ENCODE peak calls at places on chromosomes 5 and 9, in seven cellular contexts. One of them, this sample, is unnamed.

GRCh38 chr5:107271682-107272350 is 398.9 kb downstream of the EFNA5 start:
- DNase-seq in transverse colon: no peak
- DNase-seq in heart left ventricle: no peak
- DNase-seq in A673: no peak
- DNase-seq in body of pancreas: no peak
- DNase-seq in A549: no peak
- DNase-seq in lower leg skin: no peak
- DNase-seq in this sample: peak; percentile 62

GRCh38 chr5:1948663-1949191 is 66.0 kb upstream of the IRX4 start:
- DNase-seq in transverse colon: no peak
- DNase-seq in heart left ventricle: peak; percentile 78
- DNase-seq in A673: no peak
- DNase-seq in body of pancreas: no peak
- DNase-seq in A549: no peak
- DNase-seq in lower leg skin: peak; percentile 87
- DNase-seq in this sample: peak; percentile 27

GRCh38 chr5:55187370-55187769 is 14.4 kb upstream of the CDC20B start:
- DNase-seq in transverse colon: no peak
- DNase-seq in heart left ventricle: no peak
- DNase-seq in A673: peak; percentile 44
- DNase-seq in body of pancreas: peak; percentile 16
- DNase-seq in A549: peak; percentile 36
- DNase-seq in lower leg skin: no peak
- DNase-seq in this sample: peak; percentile 72

GRCh38 chr9:98334796-98335195 is 79.3 kb upstream of the TBC1D2 start:
- DNase-seq in transverse colon: no peak
- DNase-seq in heart left ventricle: no peak
- DNase-seq in A673: no peak
- DNase-seq in body of pancreas: no peak
- DNase-seq in A549: no peak
- DNase-seq in lower leg skin: peak; percentile 20
- DNase-seq in this sample: no peak

GRCh38 chr9:122334916-122335315 is 35.9 kb upstream of the PTGS1 start:
- DNase-seq in transverse colon: no peak
- DNase-seq in heart left ventricle: no peak
- DNase-seq in A673: no peak
- DNase-seq in body of pancreas: no peak
- DNase-seq in A549: no peak
- DNase-seq in lower leg skin: no peak
- DNase-seq in this sample: no peak

GRCh38 chr5:42919600-42919999 is 107.9 kb upstream of the SELENOP start:
- DNase-seq in transverse colon: no peak
- DNase-seq in heart left ventricle: no peak
- DNase-seq in A673: no peak
- DNase-seq in body of pancreas: no peak
- DNase-seq in A549: no peak
- DNase-seq in lower leg skin: no peak
- DNase-seq in this sample: no peak

GRCh38 chr9:133869674-133870419 is 122.3 kb downstream of the VAV2 start:
- DNase-seq in transverse colon: no peak
- DNase-seq in heart left ventricle: no peak
- DNase-seq in A673: no peak
- DNase-seq in body of pancreas: no peak
- DNase-seq in A549: no peak
- DNase-seq in lower leg skin: no peak
- DNase-seq in this sample: no peak

GRCh38 chr9:89608646-89609335 is 4.0 kb downstream of the GADD45G start:
- DNase-seq in transverse colon: no peak
- DNase-seq in heart left ventricle: no peak
- DNase-seq in A673: no peak
- DNase-seq in body of pancreas: no peak
- DNase-seq in A549: no peak
- DNase-seq in lower leg skin: no peak
- DNase-seq in this sample: no peak

GRCh38 chr9:100087218-100087617 is 11.6 kb downstream of the ERP44 start:
- DNase-seq in transverse colon: no peak
- DNase-seq in heart left ventricle: no peak
- DNase-seq in A673: no peak
- DNase-seq in body of pancreas: no peak
- DNase-seq in A549: no peak
- DNase-seq in lower leg skin: no peak
- DNase-seq in this sample: no peak

GRCh38 chr5:74336286-74336685 is 304.2 kb downstream of the ENC1 start:
- DNase-seq in transverse colon: no peak
- DNase-seq in heart left ventricle: no peak
- DNase-seq in A673: peak; percentile 15
- DNase-seq in body of pancreas: no peak
- DNase-seq in A549: no peak
- DNase-seq in lower leg skin: no peak
- DNase-seq in this sample: no peak

GRCh38 chr5:43428034-43428712 is 16.0 kb upstream of the CCL28 start:
- DNase-seq in transverse colon: no peak
- DNase-seq in heart left ventricle: no peak
- DNase-seq in A673: no peak
- DNase-seq in body of pancreas: peak; percentile 18
- DNase-seq in A549: peak; percentile 72
- DNase-seq in lower leg skin: no peak
- DNase-seq in this sample: no peak

GRCh38 chr5:115511632-115512031 is 32.9 kb downstream of the FEM1C start:
- DNase-seq in transverse colon: no peak
- DNase-seq in heart left ventricle: no peak
- DNase-seq in A673: no peak
- DNase-seq in body of pancreas: no peak
- DNase-seq in A549: no peak
- DNase-seq in lower leg skin: no peak
- DNase-seq in this sample: no peak

GRCh38 chr5:10723519-10723918 is 37.5 kb downstream of the DAP start:
- DNase-seq in transverse colon: no peak
- DNase-seq in heart left ventricle: no peak
- DNase-seq in A673: no peak
- DNase-seq in body of pancreas: no peak
- DNase-seq in A549: no peak
- DNase-seq in lower leg skin: no peak
- DNase-seq in this sample: no peak

GRCh38 chr5:59496524-59497134 is 396.9 kb downstream of the PDE4D start:
- DNase-seq in transverse colon: no peak
- DNase-seq in heart left ventricle: no peak
- DNase-seq in A673: peak; percentile 60
- DNase-seq in body of pancreas: no peak
- DNase-seq in A549: peak; percentile 60
- DNase-seq in lower leg skin: no peak
- DNase-seq in this sample: no peak

GRCh38 chr9:124452841-124453585 is 2.8 kb downstream of the ADGRD2 start:
- DNase-seq in transverse colon: no peak
- DNase-seq in heart left ventricle: no peak
- DNase-seq in A673: no peak
- DNase-seq in body of pancreas: no peak
- DNase-seq in A549: no peak
- DNase-seq in lower leg skin: no peak
- DNase-seq in this sample: no peak
- H3K4me3 ChIP-seq in transverse colon: no peak overlapping the region
- H3K4me3 ChIP-seq in heart left ventricle: no peak overlapping the region
- H3K4me3 ChIP-seq in A673: no peak overlapping the region
- H3K4me3 ChIP-seq in body of pancreas: no peak overlapping the region
- H3K4me3 ChIP-seq in A549: peak overlapping the region; percentile 61
- H3K4me3 ChIP-seq in lower leg skin: no peak overlapping the region
- H3K4me3 ChIP-seq in this sample: no peak overlapping the region

DNA sequence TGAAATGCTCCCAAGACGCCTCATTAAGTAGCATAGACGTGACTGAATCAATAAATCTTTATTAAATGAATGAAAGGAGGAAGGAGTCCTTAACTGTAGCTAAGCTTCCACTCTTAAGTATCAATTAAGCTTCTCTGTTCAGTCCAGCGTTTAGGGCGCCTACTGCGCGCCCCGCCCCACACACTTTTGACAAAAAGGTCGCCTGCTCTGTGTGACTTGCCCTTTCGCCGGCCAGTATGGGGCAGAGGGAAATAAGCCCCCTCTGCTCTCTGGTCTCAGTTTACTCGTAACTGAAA is 651 bp upstream of the DOLPP1 start:
- DNase-seq in transverse colon: no peak
- DNase-seq in heart left ventricle: no peak
- DNase-seq in A673: no peak
- DNase-seq in body of pancreas: no peak
- DNase-seq in A549: no peak
- DNase-seq in lower leg skin: no peak
- DNase-seq in this sample: no peak
- TF ChIP-seq CTCF in transverse colon: no peak
- TF ChIP-seq CTCF in heart left ventricle: no peak
- TF ChIP-seq CTCF in A673: no peak
- TF ChIP-seq CTCF in body of pancreas: no peak
- TF ChIP-seq CTCF in A549: no peak
- TF ChIP-seq CTCF in lower leg skin: no peak
- TF ChIP-seq CTCF in this sample: no peak

GRCh38 chr9:127777368-127777960 is 1.0 kb downstream of the SH2D3C start:
- DNase-seq in transverse colon: no peak
- DNase-seq in heart left ventricle: no peak
- DNase-seq in A673: no peak
- DNase-seq in body of pancreas: no peak
- DNase-seq in A549: no peak
- DNase-seq in lower leg skin: no peak
- DNase-seq in this sample: no peak

GRCh38 chr9:127780126-127780885 is 1.8 kb upstream of the SH2D3C start:
- DNase-seq in transverse colon: no peak
- DNase-seq in heart left ventricle: no peak
- DNase-seq in A673: no peak
- DNase-seq in body of pancreas: no peak
- DNase-seq in A549: no peak
- DNase-seq in lower leg skin: no peak
- DNase-seq in this sample: no peak

GRCh38 chr9:127779136-127779981 is 893 bp upstream of the SH2D3C start:
- DNase-seq in transverse colon: peak; percentile 70
- DNase-seq in heart left ventricle: no peak
- DNase-seq in A673: no peak
- DNase-seq in body of pancreas: no peak
- DNase-seq in A549: no peak
- DNase-seq in lower leg skin: no peak
- DNase-seq in this sample: no peak

GRCh38 chr9:127776919-127777280 is 1.6 kb downstream of the SH2D3C start:
- DNase-seq in transverse colon: no peak
- DNase-seq in heart left ventricle: no peak
- DNase-seq in A673: no peak
- DNase-seq in body of pancreas: no peak
- DNase-seq in A549: no peak
- DNase-seq in lower leg skin: no peak
- DNase-seq in this sample: no peak

GRCh38 chr9:127778280-127779135 is at the start of gene SH2D3C:
- DNase-seq in transverse colon: peak; percentile 66
- DNase-seq in heart left ventricle: peak; percentile 89
- DNase-seq in A673: no peak
- DNase-seq in body of pancreas: peak; percentile 33
- DNase-seq in A549: no peak
- DNase-seq in lower leg skin: no peak
- DNase-seq in this sample: no peak
- H3K4me3 ChIP-seq in transverse colon: no peak within 1 kb of the TSS
- H3K4me3 ChIP-seq in heart left ventricle: peak within 1 kb of the TSS; percentile 49
- H3K4me3 ChIP-seq in A673: no peak within 1 kb of the TSS
- H3K4me3 ChIP-seq in body of pancreas: no peak within 1 kb of the TSS
- H3K4me3 ChIP-seq in A549: no peak within 1 kb of the TSS
- H3K4me3 ChIP-seq in lower leg skin: no peak within 1 kb of the TSS
- H3K4me3 ChIP-seq in this sample: no peak within 1 kb of the TSS

DNA sequence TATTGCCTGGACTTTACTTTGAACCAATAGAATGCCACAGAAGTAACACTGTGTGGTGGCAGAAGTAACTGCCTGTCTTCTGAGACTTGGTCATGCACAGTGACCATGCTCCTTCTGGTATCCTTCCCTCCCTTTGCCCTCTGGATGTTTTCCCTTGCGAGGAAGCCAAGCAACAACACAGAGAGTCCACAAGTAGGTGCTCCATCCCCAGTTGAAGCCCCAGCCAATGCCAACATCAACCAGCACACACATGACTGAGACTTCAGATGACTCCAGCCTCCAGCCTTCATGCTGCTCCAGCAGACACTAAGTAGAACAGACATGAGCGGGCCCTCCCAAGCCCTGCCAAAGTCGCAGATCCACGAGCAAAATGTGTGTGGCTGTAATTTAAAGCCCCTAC is 129.6 kb downstream of the EPB41L4A start:
- DNase-seq in transverse colon: no peak
- DNase-seq in heart left ventricle: no peak
- DNase-seq in A673: no peak
- DNase-seq in body of pancreas: no peak
- DNase-seq in A549: peak; percentile 17
- DNase-seq in lower leg skin: no peak
- DNase-seq in this sample: no peak
- TF ChIP-seq CTCF in transverse colon: no peak
- TF ChIP-seq CTCF in heart left ventricle: no peak
- TF ChIP-seq CTCF in A673: no peak
- TF ChIP-seq CTCF in body of pancreas: no peak
- TF ChIP-seq CTCF in A549: no peak
- TF ChIP-seq CTCF in lower leg skin: no peak
- TF ChIP-seq CTCF in this sample: no peak

GRCh38 chr5:141319202-141319601 is 1.4 kb downstream of the TAF7 start:
- DNase-seq in transverse colon: no peak
- DNase-seq in heart left ventricle: no peak
- DNase-seq in A673: no peak
- DNase-seq in body of pancreas: no peak
- DNase-seq in A549: no peak
- DNase-seq in lower leg skin: no peak
- DNase-seq in this sample: no peak
- H3K4me3 ChIP-seq in transverse colon: no peak overlapping the region
- H3K4me3 ChIP-seq in heart left ventricle: peak overlapping the region; percentile 69
- H3K4me3 ChIP-seq in A673: peak overlapping the region; percentile 78
- H3K4me3 ChIP-seq in body of pancreas: no peak overlapping the region
- H3K4me3 ChIP-seq in A549: peak overlapping the region; percentile 68
- H3K4me3 ChIP-seq in lower leg skin: no peak overlapping the region
- H3K4me3 ChIP-seq in this sample: peak overlapping the region; percentile 95

GRCh38 chr9:37407468-37407867 is 15.0 kb upstream of the GRHPR start:
- DNase-seq in transverse colon: no peak
- DNase-seq in heart left ventricle: no peak
- DNase-seq in A673: no peak
- DNase-seq in body of pancreas: no peak
- DNase-seq in A549: peak; percentile 42
- DNase-seq in lower leg skin: no peak
- DNase-seq in this sample: no peak
- TF ChIP-seq CTCF in transverse colon: no peak
- TF ChIP-seq CTCF in heart left ventricle: no peak
- TF ChIP-seq CTCF in A673: peak; percentile 43
- TF ChIP-seq CTCF in body of pancreas: no peak
- TF ChIP-seq CTCF in A549: peak; percentile 29
- TF ChIP-seq CTCF in lower leg skin: no peak
- TF ChIP-seq CTCF in this sample: peak; percentile 33

GRCh38 chr9:16058131-16058549 is 505.3 kb downstream of the CCDC171 start:
- DNase-seq in transverse colon: no peak
- DNase-seq in heart left ventricle: no peak
- DNase-seq in A673: no peak
- DNase-seq in body of pancreas: no peak
- DNase-seq in A549: no peak
- DNase-seq in lower leg skin: no peak
- DNase-seq in this sample: no peak

GRCh38 chr9:16063241-16063591 is 510.4 kb downstream of the CCDC171 start:
- DNase-seq in transverse colon: no peak
- DNase-seq in heart left ventricle: no peak
- DNase-seq in A673: no peak
- DNase-seq in body of pancreas: no peak
- DNase-seq in A549: no peak
- DNase-seq in lower leg skin: no peak
- DNase-seq in this sample: no peak

GRCh38 chr9:16064701-16065230 is 511.9 kb downstream of the CCDC171 start:
- DNase-seq in transverse colon: no peak
- DNase-seq in heart left ventricle: no peak
- DNase-seq in A673: no peak
- DNase-seq in body of pancreas: no peak
- DNase-seq in A549: no peak
- DNase-seq in lower leg skin: no peak
- DNase-seq in this sample: no peak

GRCh38 chr9:16060457-16061129 is 507.8 kb downstream of the CCDC171 start:
- DNase-seq in transverse colon: no peak
- DNase-seq in heart left ventricle: no peak
- DNase-seq in A673: no peak
- DNase-seq in body of pancreas: no peak
- DNase-seq in A549: no peak
- DNase-seq in lower leg skin: no peak
- DNase-seq in this sample: no peak

GRCh38 chr9:16062542-16063240 is 509.8 kb downstream of the CCDC171 start:
- DNase-seq in transverse colon: no peak
- DNase-seq in heart left ventricle: no peak
- DNase-seq in A673: no peak
- DNase-seq in body of pancreas: no peak
- DNase-seq in A549: peak; percentile 79
- DNase-seq in lower leg skin: no peak
- DNase-seq in this sample: no peak
- H3K4me3 ChIP-seq in transverse colon: no peak overlapping the region
- H3K4me3 ChIP-seq in heart left ventricle: no peak overlapping the region
- H3K4me3 ChIP-seq in A673: no peak overlapping the region
- H3K4me3 ChIP-seq in body of pancreas: no peak overlapping the region
- H3K4me3 ChIP-seq in A549: peak overlapping the region; percentile 28
- H3K4me3 ChIP-seq in lower leg skin: no peak overlapping the region
- H3K4me3 ChIP-seq in this sample: no peak overlapping the region